ENCODE peak calls at places on chromosomes 13 and 19, in nine cellular contexts. One of them, this sample, is unnamed.

GRCh38 chr19:17183858-17184271 is 31.3 kb upstream of the USE1 start:
- DNase-seq in Peyer's patch: no peak
- DNase-seq in PC-3: no peak
- DNase-seq in fibroblast of the aortic adventitia: no peak
- DNase-seq in HCT116: no peak
- DNase-seq in bronchial epithelial cell: no peak
- DNase-seq in GM12865: peak; percentile 40
- DNase-seq in endodermal cell: no peak
- DNase-seq in GM23338: no peak
- DNase-seq in this sample: no peak

GRCh38 chr19:44942067-44942571 is at the start of gene APOC4:
- DNase-seq in GM12865: no peak
- DNase-seq in GM23338: no peak
- DNase-seq in HCT116: no peak
- DNase-seq in bronchial epithelial cell: no peak
- DNase-seq in Peyer's patch: no peak
- DNase-seq in PC-3: no peak
- DNase-seq in endodermal cell: no peak
- DNase-seq in fibroblast of the aortic adventitia: no peak
- DNase-seq in this sample: no peak

GRCh38 chr19:33256266-33256665 is 30.6 kb upstream of the SLC7A10 start:
- DNase-seq in fibroblast of the aortic adventitia: peak; percentile 8
- DNase-seq in Peyer's patch: no peak
- DNase-seq in bronchial epithelial cell: no peak
- DNase-seq in GM23338: no peak
- DNase-seq in PC-3: no peak
- DNase-seq in GM12865: no peak
- DNase-seq in HCT116: no peak
- DNase-seq in endodermal cell: no peak
- DNase-seq in this sample: no peak

GRCh38 chr13:43487885-43488284 is 298.9 kb downstream of the ENOX1 start:
- DNase-seq in GM12865: no peak
- DNase-seq in GM23338: no peak
- DNase-seq in Peyer's patch: no peak
- DNase-seq in PC-3: no peak
- DNase-seq in endodermal cell: no peak
- DNase-seq in fibroblast of the aortic adventitia: no peak
- DNase-seq in bronchial epithelial cell: no peak
- DNase-seq in HCT116: no peak
- DNase-seq in this sample: no peak

GRCh38 chr19:44807652-44808462 is 1.0 kb upstream of the BCAM start:
- DNase-seq in HCT116: peak; percentile 55
- DNase-seq in PC-3: peak; percentile 60
- DNase-seq in bronchial epithelial cell: peak; percentile 53
- DNase-seq in endodermal cell: peak; percentile 98
- DNase-seq in fibroblast of the aortic adventitia: peak; percentile 34
- DNase-seq in GM23338: peak; percentile 99
- DNase-seq in Peyer's patch: no peak
- DNase-seq in GM12865: no peak
- DNase-seq in this sample: peak; percentile 51

GRCh38 chr19:46076951-46077814 is 36.4 kb upstream of the IGFL4 start:
- DNase-seq in fibroblast of the aortic adventitia: peak; percentile 89
- DNase-seq in bronchial epithelial cell: peak; percentile 62
- DNase-seq in Peyer's patch: peak; percentile 67
- DNase-seq in PC-3: peak; percentile 81
- DNase-seq in GM23338: peak; percentile 97
- DNase-seq in endodermal cell: peak; percentile 94
- DNase-seq in GM12865: peak; percentile 47
- DNase-seq in HCT116: peak; percentile 82
- DNase-seq in this sample: peak; percentile 77

GRCh38 chr13:47484564-47484963 is 516.5 kb downstream of the SUCLA2 start:
- DNase-seq in fibroblast of the aortic adventitia: peak; percentile 60
- DNase-seq in GM23338: no peak
- DNase-seq in Peyer's patch: no peak
- DNase-seq in PC-3: peak; percentile 62
- DNase-seq in endodermal cell: no peak
- DNase-seq in HCT116: no peak
- DNase-seq in GM12865: no peak
- DNase-seq in bronchial epithelial cell: peak; percentile 62
- DNase-seq in this sample: peak; percentile 71

GRCh38 chr19:46678110-46678732 is 17.2 kb upstream of the DACT3 start:
- DNase-seq in GM23338: peak; percentile 89
- DNase-seq in Peyer's patch: no peak
- DNase-seq in PC-3: peak; percentile 7
- DNase-seq in GM12865: peak; percentile 72
- DNase-seq in HCT116: peak; percentile 36
- DNase-seq in bronchial epithelial cell: peak; percentile 14
- DNase-seq in fibroblast of the aortic adventitia: no peak
- DNase-seq in endodermal cell: peak; percentile 95
- DNase-seq in this sample: peak; percentile 53

DNA sequence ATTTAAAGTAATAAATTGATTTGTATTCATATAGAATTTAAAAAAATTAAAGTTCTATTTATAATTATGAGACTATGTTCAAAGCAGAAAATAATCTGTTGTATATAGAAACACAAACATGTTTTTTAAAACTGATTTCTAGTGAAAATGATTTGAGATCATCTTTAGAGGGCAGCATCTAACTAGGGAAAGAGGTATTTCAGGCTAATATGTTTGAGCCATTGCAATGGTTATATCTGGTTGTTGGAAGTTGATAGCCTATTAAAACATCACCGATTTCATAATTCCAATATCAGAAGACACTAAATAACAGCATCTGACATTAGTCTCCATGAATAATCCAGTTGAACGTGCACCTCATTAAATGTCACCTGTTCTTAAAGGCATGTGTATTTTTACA is 79.8 kb upstream of the SLITRK6 start:
- DNase-seq in HCT116: no peak
- DNase-seq in Peyer's patch: no peak
- DNase-seq in fibroblast of the aortic adventitia: no peak
- DNase-seq in GM12865: no peak
- DNase-seq in GM23338: no peak
- DNase-seq in bronchial epithelial cell: peak; percentile 15
- DNase-seq in endodermal cell: no peak
- DNase-seq in PC-3: peak; percentile 6
- DNase-seq in this sample: peak; percentile 7
- TF ChIP-seq CTCF in HCT116: no peak
- TF ChIP-seq CTCF in Peyer's patch: no peak
- TF ChIP-seq CTCF in fibroblast of the aortic adventitia: no peak
- TF ChIP-seq CTCF in GM12865: no peak
- TF ChIP-seq CTCF in GM23338: no peak
- TF ChIP-seq CTCF in bronchial epithelial cell: no peak
- TF ChIP-seq CTCF in endodermal cell: no peak
- TF ChIP-seq CTCF in PC-3: no peak
- TF ChIP-seq CTCF in this sample: no peak

DNA sequence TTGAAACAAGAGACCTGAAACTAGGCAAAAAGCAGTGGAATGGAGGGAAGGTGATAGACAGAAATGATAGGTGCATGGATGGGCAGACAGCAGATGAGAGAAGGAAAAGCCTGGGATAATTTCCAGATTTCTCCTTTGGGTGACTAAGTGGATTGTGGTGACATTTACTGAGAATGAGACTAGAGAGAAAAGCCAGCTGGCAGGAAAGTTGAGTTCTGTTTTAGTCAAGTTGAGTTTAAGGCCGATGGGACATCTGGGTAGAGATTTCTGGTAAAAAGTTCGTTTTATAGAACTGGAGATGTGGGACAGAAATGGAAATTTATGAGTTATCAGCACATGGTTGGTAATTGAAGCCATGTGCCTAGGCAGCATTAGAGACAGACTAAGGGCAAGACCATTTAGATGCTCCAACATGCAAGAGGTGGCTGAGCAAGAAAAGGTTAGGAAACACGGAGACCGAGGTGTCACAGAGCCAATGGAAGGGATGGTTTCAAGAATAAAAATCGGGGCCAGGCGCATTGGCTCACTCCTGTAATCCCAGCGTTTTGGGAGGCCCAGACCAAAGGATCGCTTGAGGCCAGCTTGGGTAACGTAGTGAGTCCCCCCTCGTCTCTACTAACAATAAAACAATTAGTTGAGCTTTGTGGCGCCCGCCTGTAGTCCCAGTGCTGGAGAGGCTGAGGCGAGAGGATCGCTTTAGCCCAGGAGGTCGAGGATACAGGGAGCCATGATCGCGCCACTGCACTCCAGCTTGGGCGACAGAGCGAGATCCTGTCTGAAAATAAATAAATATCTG is 9.6 kb upstream of the DGKH start:
- DNase-seq in fibroblast of the aortic adventitia: no peak
- DNase-seq in bronchial epithelial cell: no peak
- DNase-seq in GM12865: no peak
- DNase-seq in PC-3: no peak
- DNase-seq in HCT116: no peak
- DNase-seq in GM23338: no peak
- DNase-seq in Peyer's patch: no peak
- DNase-seq in endodermal cell: no peak
- DNase-seq in this sample: no peak
- H3K4me3 ChIP-seq in fibroblast of the aortic adventitia: peak overlapping the region; percentile 85
- H3K4me3 ChIP-seq in bronchial epithelial cell: no peak overlapping the region
- H3K4me3 ChIP-seq in GM12865: no peak overlapping the region
- H3K4me3 ChIP-seq in PC-3: peak overlapping the region; percentile 77
- H3K4me3 ChIP-seq in HCT116: no peak overlapping the region
- H3K4me3 ChIP-seq in GM23338: peak overlapping the region; percentile 87
- H3K4me3 ChIP-seq in Peyer's patch: no peak overlapping the region
- H3K4me3 ChIP-seq in endodermal cell: peak overlapping the region; percentile 89
- H3K4me3 ChIP-seq in this sample: no peak overlapping the region

GRCh38 chr13:26707122-26708006 is 53.2 kb downstream of the GPR12 start:
- DNase-seq in Peyer's patch: no peak
- DNase-seq in GM12865: peak; percentile 59
- DNase-seq in PC-3: peak; percentile 63
- DNase-seq in GM23338: peak; percentile 91
- DNase-seq in bronchial epithelial cell: peak; percentile 49
- DNase-seq in fibroblast of the aortic adventitia: peak; percentile 64
- DNase-seq in HCT116: peak; percentile 27
- DNase-seq in endodermal cell: peak; percentile 88
- DNase-seq in this sample: peak; percentile 69

GRCh38 chr13:26709461-26709860 is 51.1 kb downstream of the GPR12 start:
- DNase-seq in GM23338: no peak
- DNase-seq in Peyer's patch: no peak
- DNase-seq in bronchial epithelial cell: no peak
- DNase-seq in fibroblast of the aortic adventitia: no peak
- DNase-seq in GM12865: no peak
- DNase-seq in HCT116: no peak
- DNase-seq in endodermal cell: no peak
- DNase-seq in PC-3: no peak
- DNase-seq in this sample: no peak

GRCh38 chr13:26708007-26708297 is 52.6 kb downstream of the GPR12 start:
- DNase-seq in Peyer's patch: no peak
- DNase-seq in GM23338: no peak
- DNase-seq in GM12865: no peak
- DNase-seq in bronchial epithelial cell: no peak
- DNase-seq in HCT116: no peak
- DNase-seq in fibroblast of the aortic adventitia: no peak
- DNase-seq in PC-3: no peak
- DNase-seq in endodermal cell: no peak
- DNase-seq in this sample: no peak

GRCh38 chr13:26710166-26710565 is 50.4 kb downstream of the GPR12 start:
- DNase-seq in bronchial epithelial cell: no peak
- DNase-seq in GM23338: peak; percentile 51
- DNase-seq in GM12865: no peak
- DNase-seq in PC-3: no peak
- DNase-seq in HCT116: no peak
- DNase-seq in endodermal cell: no peak
- DNase-seq in Peyer's patch: no peak
- DNase-seq in fibroblast of the aortic adventitia: no peak
- DNase-seq in this sample: no peak

GRCh38 chr13:26706381-26706780 is 54.2 kb downstream of the GPR12 start:
- DNase-seq in endodermal cell: peak; percentile 58
- DNase-seq in GM12865: no peak
- DNase-seq in PC-3: no peak
- DNase-seq in GM23338: peak; percentile 22
- DNase-seq in bronchial epithelial cell: no peak
- DNase-seq in HCT116: no peak
- DNase-seq in fibroblast of the aortic adventitia: no peak
- DNase-seq in Peyer's patch: no peak
- DNase-seq in this sample: no peak
- TF ChIP-seq CTCF in endodermal cell: peak; percentile 60
- TF ChIP-seq CTCF in GM12865: no peak
- TF ChIP-seq CTCF in PC-3: no peak
- TF ChIP-seq CTCF in GM23338: peak; percentile 41
- TF ChIP-seq CTCF in bronchial epithelial cell: no peak
- TF ChIP-seq CTCF in HCT116: no peak
- TF ChIP-seq CTCF in fibroblast of the aortic adventitia: peak; percentile 1
- TF ChIP-seq CTCF in Peyer's patch: no peak
- TF ChIP-seq CTCF in this sample: no peak

GRCh38 chr13:99896712-99897440 is 74.7 kb downstream of the ZIC5 start:
- DNase-seq in fibroblast of the aortic adventitia: no peak
- DNase-seq in HCT116: no peak
- DNase-seq in PC-3: no peak
- DNase-seq in Peyer's patch: no peak
- DNase-seq in GM23338: no peak
- DNase-seq in GM12865: no peak
- DNase-seq in endodermal cell: peak; percentile 43
- DNase-seq in bronchial epithelial cell: no peak
- DNase-seq in this sample: no peak

GRCh38 chr13:99894835-99895427 is 76.6 kb downstream of the ZIC5 start:
- DNase-seq in PC-3: no peak
- DNase-seq in endodermal cell: peak; percentile 70
- DNase-seq in fibroblast of the aortic adventitia: no peak
- DNase-seq in HCT116: no peak
- DNase-seq in GM23338: peak; percentile 74
- DNase-seq in Peyer's patch: no peak
- DNase-seq in GM12865: no peak
- DNase-seq in bronchial epithelial cell: no peak
- DNase-seq in this sample: no peak

GRCh38 chr13:99894105-99894504 is 77.5 kb downstream of the ZIC5 start:
- DNase-seq in HCT116: no peak
- DNase-seq in PC-3: no peak
- DNase-seq in Peyer's patch: no peak
- DNase-seq in bronchial epithelial cell: no peak
- DNase-seq in GM12865: no peak
- DNase-seq in endodermal cell: no peak
- DNase-seq in GM23338: no peak
- DNase-seq in fibroblast of the aortic adventitia: no peak
- DNase-seq in this sample: no peak

GRCh38 chr13:99895428-99895998 is 76.1 kb downstream of the ZIC5 start:
- DNase-seq in HCT116: no peak
- DNase-seq in GM23338: peak; percentile 49
- DNase-seq in PC-3: no peak
- DNase-seq in endodermal cell: peak; percentile 59
- DNase-seq in GM12865: no peak
- DNase-seq in Peyer's patch: no peak
- DNase-seq in fibroblast of the aortic adventitia: no peak
- DNase-seq in bronchial epithelial cell: no peak
- DNase-seq in this sample: no peak

DNA sequence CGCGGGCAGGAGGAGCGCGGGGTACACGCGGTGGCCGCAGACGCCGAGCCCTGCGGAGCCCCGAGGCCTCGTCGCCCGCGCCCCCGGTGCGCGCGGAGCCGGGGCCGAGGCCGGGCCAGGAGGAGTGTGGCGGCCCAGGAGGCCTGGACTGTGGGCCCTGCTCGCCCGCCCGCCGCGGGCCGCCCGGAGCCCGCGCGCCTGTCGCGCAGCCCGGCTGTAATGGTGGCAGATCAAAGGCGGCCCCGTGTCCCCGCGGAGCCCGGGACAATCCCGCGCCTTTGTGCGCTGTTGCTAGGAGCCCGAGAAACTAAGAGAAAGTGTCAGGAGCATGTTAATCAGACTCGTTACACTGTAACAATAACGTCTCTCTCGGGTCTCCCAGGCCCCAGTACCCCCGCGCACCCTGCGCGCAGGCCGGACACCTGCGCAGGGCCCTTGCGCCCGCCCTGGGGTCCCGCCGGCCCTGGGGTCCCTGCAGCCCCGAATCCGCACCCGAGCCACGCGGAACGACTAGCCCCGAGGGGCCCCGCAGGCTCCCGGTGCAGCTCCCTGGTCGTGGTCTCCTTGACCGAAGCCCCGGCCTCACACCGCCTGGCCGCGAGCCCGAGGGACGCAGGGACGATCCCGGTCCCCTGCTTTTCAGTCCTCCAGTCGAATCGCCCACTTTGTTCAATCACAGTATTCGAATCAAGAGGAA is 75.4 kb downstream of the ZIC5 start:
- DNase-seq in endodermal cell: peak; percentile 78
- DNase-seq in PC-3: no peak
- DNase-seq in GM12865: no peak
- DNase-seq in fibroblast of the aortic adventitia: no peak
- DNase-seq in Peyer's patch: no peak
- DNase-seq in bronchial epithelial cell: no peak
- DNase-seq in GM23338: peak; percentile 82
- DNase-seq in HCT116: no peak
- DNase-seq in this sample: no peak
- H3K4me3 ChIP-seq in endodermal cell: no peak overlapping the region
- H3K4me3 ChIP-seq in PC-3: no peak overlapping the region
- H3K4me3 ChIP-seq in GM12865: no peak overlapping the region
- H3K4me3 ChIP-seq in fibroblast of the aortic adventitia: no peak overlapping the region
- H3K4me3 ChIP-seq in Peyer's patch: peak overlapping the region; percentile 11
- H3K4me3 ChIP-seq in bronchial epithelial cell: no peak overlapping the region
- H3K4me3 ChIP-seq in GM23338: peak overlapping the region; percentile 74
- H3K4me3 ChIP-seq in HCT116: no peak overlapping the region
- H3K4me3 ChIP-seq in this sample: no peak overlapping the region

This sample was measured in epithelial cell of esophagus.